ENCODE peak calls at places on chromosomes 7 and 10, in four cellular contexts. W, A, Z and X are unnamed samples.

GRCh38 chr7:7274782-7275181 is 92.4 kb downstream of the C1GALT1 start:
- DNase-seq in A (no peak), Z (no peak), W (no peak), X (no peak)

GRCh38 chr10:49028639-49029038 is 86.7 kb downstream of the VSTM4 start:
- DNase-seq in Z (no peak), A (no peak), W (no peak), X (no peak)

GRCh38 chr10:102644066-102644645 is at the start of gene TRIM8:
- DNase-seq in Z (peak), A (peak), W (peak), X (peak)

GRCh38 chr7:45590679-45591057 is 16.5 kb downstream of the ADCY1 start:
- DNase-seq in Z (no peak), W (no peak), A (no peak), X (no peak)

GRCh38 chr10:117419921-117420320 is 44.7 kb upstream of the PDZD8 start:
- DNase-seq in Z (no peak), W (no peak), A (no peak), X (no peak)

GRCh38 chr7:41323811-41324210 is 379.1 kb downstream of the INHBA start:
- DNase-seq in Z (no peak), W (no peak), A (no peak), X (no peak)

GRCh38 chr7:130421685-130422084 is 19.1 kb downstream of the CEP41 start:
- DNase-seq in A (no peak), W (no peak), Z (no peak), X (no peak)

GRCh38 chr7:103598326-103598905 is 152.4 kb upstream of the SLC26A5 start:
- DNase-seq in A (no peak), Z (no peak), W (no peak), X (no peak)

GRCh38 chr7:137454169-137455166 is 110.9 kb upstream of the PTN start:
- DNase-seq in Z (peak), A (peak), W (peak), X (no peak)

GRCh38 chr10:82091413-82091812 is 216.4 kb downstream of the NRG3 start:
- DNase-seq in A (no peak), Z (no peak), W (no peak), X (no peak)

GRCh38 chr7:151863386-151864079 is 13.4 kb downstream of the PRKAG2 start:
- DNase-seq in A (peak), W (peak), Z (peak), X (peak)

GRCh38 chr7:139232893-139233292 is 1.9 kb downstream of the UBN2 start:
- DNase-seq in A (no peak), W (no peak), Z (no peak), X (no peak)

GRCh38 chr10:103982639-103983038 is 15.7 kb downstream of the SLK start:
- DNase-seq in W (peak), A (peak), Z (peak), X (peak)

GRCh38 chr10:31677198-31678138 is 251.2 kb downstream of the ARHGAP12 start:
- DNase-seq in W (no peak), Z (no peak), A (no peak), X (peak)

GRCh38 chr10:20993387-20994170 is 96.5 kb upstream of the NEBL start:
- DNase-seq in Z (no peak), A (no peak), W (no peak), X (no peak)

GRCh38 chr7:54674891-54675290 is 84.1 kb downstream of the SEC61G start:
- DNase-seq in W (no peak), Z (no peak), A (no peak), X (no peak)

GRCh38 chr7:16264036-16264435 is 157.3 kb downstream of the CRPPA start:
- DNase-seq in W (no peak), Z (no peak), A (no peak), X (no peak)

GRCh38 chr10:122219340-122219739 is 51.8 kb upstream of the BTBD16 start:
- DNase-seq in Z (no peak), A (no peak), W (no peak), X (no peak)

GRCh38 chr10:87878664-87879459 is 15.4 kb downstream of the PTEN start:
- DNase-seq in A (peak), W (no peak), Z (no peak), X (no peak)

GRCh38 chr7:127793582-127793981 is 141.6 kb downstream of the SND1 start:
- DNase-seq in Z (no peak), W (no peak), A (no peak), X (no peak)

GRCh38 chr10:90222372-90222771 is 521.0 kb downstream of the KIF20B start:
- DNase-seq in W (no peak), Z (no peak), A (no peak), X (no peak)

GRCh38 chr7:74654811-74655210 is 2.7 kb upstream of the GTF2I start:
- DNase-seq in A (no peak), W (no peak), Z (no peak), X (no peak)

GRCh38 chr7:30975257-30975899 is 11.6 kb downstream of the GHRHR start:
- DNase-seq in A (no peak), W (no peak), Z (no peak), X (no peak)

GRCh38 chr10:47308775-47309174 is 8.8 kb downstream of the GDF10 start:
- DNase-seq in Z (no peak), A (no peak), W (no peak), X (no peak)

GRCh38 chr7:131358636-131359035 is 31.0 kb downstream of the MKLN1 start:
- DNase-seq in Z (no peak), W (no peak), A (no peak), X (no peak)

GRCh38 chr10:123995461-123996131 is 97.8 kb downstream of the CHST15 start:
- DNase-seq in W (peak), Z (peak), A (no peak), X (peak)

GRCh38 chr10:111872591-111872990 is 311.0 kb downstream of the GPAM start:
- DNase-seq in W (no peak), A (no peak), Z (no peak), X (no peak)

GRCh38 chr10:103564799-103565365 is 71.4 kb downstream of the NEURL1 start:
- DNase-seq in Z (peak), W (peak), A (peak), X (peak)

GRCh38 chr7:136134503-136134902 is 157.3 kb upstream of the MTPN start:
- DNase-seq in A (no peak), Z (no peak), W (peak), X (no peak)

GRCh38 chr10:116836087-116836486 is 13.2 kb upstream of the ENO4 start:
- DNase-seq in A (no peak), W (peak), Z (no peak), X (peak)

GRCh38 chr10:1595726-1596125 is 141.6 kb downstream of the ADARB2 start:
- DNase-seq in W (no peak), Z (no peak), A (no peak), X (no peak)

GRCh38 chr7:7812112-7812511 is 93.7 kb upstream of the RPA3 start:
- DNase-seq in Z (no peak), W (no peak), A (no peak), X (no peak)

GRCh38 chr10:97538401-97538800 is 34.2 kb upstream of the ANKRD2 start:
- DNase-seq in Z (no peak), A (no peak), W (peak), X (no peak)

GRCh38 chr7:55092186-55092976 is 73.6 kb downstream of the EGFR start:
- DNase-seq in Z (no peak), W (no peak), A (no peak), X (no peak)

GRCh38 chr10:90658791-90659190 is 199.0 kb downstream of the HTR7 start:
- DNase-seq in A (no peak), W (no peak), Z (no peak), X (peak)

GRCh38 chr7:132185150-132185549 is 391.1 kb downstream of the PLXNA4 start:
- DNase-seq in Z (no peak), W (no peak), A (no peak), X (no peak)

GRCh38 chr7:13198741-13199140 is 511.3 kb downstream of the ARL4A start:
- DNase-seq in Z (no peak), W (no peak), A (no peak), X (no peak)

GRCh38 chr7:155352076-155352752 is 54.5 kb downstream of the INSIG1 start:
- DNase-seq in W (no peak), Z (no peak), A (no peak), X (no peak)

GRCh38 chr7:108093903-108094302 is 36.3 kb downstream of the LAMB4 start:
- DNase-seq in A (no peak), W (no peak), Z (no peak), X (no peak)

DNA sequence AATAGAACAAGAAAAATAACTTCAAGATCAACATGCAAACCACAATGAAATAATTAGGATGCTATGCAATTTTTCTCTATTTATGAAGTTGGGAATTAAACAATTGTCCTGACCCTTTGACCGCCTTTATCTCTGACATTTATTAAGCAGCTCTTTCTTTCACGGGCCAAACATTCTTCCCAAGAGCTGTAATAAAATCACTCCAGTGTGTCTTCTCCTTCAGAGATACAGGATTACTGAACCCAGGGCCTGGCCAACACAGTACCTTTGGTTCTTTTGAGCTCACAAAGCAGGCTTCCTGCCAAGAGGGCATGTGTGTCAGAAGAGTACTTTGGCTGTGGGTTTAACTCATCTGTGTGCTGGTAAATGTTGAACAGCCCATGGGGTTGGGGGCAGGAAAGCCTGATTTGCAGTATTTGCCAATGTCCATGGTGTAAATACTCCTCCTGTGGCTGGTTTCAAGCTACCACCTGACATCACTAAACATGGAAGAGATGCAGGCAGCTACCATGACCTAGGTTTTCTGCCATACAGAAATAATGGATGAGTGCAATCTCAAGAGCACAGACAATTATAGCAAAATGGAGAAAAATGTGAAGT is 121.7 kb downstream of the FANK1 start:
- DNase-seq in Z (no peak), A (no peak), W (no peak), X (no peak)
- TF ChIP-seq NR3C1 in Z (no peak), A (no peak), W (no peak), X (no peak)

DNA sequence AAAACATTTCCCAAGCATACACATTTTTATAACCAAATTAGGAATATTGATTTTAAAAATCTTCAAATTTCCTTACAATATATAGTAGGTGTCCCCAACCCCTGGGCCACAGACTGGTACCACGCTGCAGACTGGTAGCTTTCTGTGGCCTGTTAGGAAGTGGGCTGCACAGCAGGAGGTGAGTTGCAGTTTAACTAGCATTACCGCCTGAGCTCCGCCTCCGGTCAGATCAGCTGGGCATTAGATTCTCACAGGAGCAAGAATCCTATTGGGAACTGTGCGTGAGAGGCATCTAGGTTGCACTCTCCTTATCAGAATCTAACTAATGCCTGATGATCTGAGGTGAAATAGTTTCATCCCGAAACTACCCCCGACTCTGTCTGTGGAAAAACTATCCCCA is 62.1 kb downstream of the ZWINT start:
- DNase-seq in W (no peak), Z (no peak), A (no peak), X (peak)
- TF ChIP-seq NR3C1 in W (no peak), Z (no peak), A (no peak), X (no peak)

GRCh38 chr10:12020574-12020973 is 22.0 kb downstream of the UPF2 start:
- DNase-seq in A (no peak), Z (no peak), W (no peak), X (no peak)
- TF ChIP-seq NR3C1 in A (no peak), Z (no peak), W (no peak), X (no peak)

DNA sequence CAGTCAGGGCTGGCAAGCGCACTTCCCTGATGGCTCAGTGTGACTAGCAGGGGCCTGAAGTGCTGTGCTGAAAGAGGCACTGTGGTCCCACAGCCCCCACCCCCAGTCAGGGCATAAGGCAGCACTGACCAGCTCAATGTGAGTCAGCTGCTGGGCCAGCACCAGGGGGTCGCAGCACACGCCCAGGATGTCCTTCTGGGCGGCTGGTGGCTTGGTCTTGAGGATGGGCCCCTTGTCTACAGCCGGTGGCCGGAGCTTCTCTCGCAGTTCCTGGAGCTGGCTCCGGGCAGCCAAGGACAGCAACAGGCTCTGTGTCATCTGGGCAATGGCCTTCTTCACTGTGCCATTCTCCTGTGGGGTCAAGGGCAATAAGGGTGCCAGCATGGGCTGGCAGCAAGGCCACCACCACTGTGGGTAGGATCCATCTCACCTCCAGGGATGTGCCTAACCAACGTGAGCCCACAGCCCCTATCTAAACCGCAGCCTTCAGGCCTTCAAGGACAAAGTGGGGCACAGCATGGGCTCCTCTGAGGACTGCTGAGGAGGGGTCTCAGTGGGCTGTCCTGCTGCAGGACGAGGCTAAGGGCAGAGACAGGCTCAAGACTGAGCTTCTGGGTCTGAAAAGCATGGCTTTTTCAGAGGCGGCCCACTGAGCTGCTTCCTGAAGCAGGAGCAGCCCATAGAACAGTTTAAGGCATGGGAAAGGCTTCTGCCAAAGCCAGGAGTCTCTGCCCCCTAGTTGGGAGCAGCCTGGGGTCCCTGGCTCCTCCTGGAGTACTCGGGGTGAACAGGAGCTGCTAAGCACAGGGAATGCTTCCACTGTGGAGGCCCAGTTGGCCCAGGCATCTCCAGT is 62.5 kb downstream of the CSGALNACT2 start:
- DNase-seq in A (no peak), Z (no peak), W (no peak), X (no peak)
- TF ChIP-seq NR3C1 in A (no peak), Z (no peak), W (no peak), X (no peak)

GRCh38 chr10:132981173-132981555 is 38.8 kb upstream of the CFAP46 start:
- DNase-seq in W (no peak), A (no peak), Z (no peak), X (no peak)

GRCh38 chr10:132983250-132984007 is 41.1 kb upstream of the CFAP46 start:
- DNase-seq in A (no peak), Z (no peak), W (no peak), X (no peak)

GRCh38 chr10:132982301-132982989 is 40.1 kb upstream of the CFAP46 start:
- DNase-seq in A (no peak), W (no peak), Z (no peak), X (no peak)

GRCh38 chr10:132980426-132981172 is 38.2 kb upstream of the CFAP46 start:
- DNase-seq in A (no peak), Z (no peak), W (no peak), X (no peak)

DNA sequence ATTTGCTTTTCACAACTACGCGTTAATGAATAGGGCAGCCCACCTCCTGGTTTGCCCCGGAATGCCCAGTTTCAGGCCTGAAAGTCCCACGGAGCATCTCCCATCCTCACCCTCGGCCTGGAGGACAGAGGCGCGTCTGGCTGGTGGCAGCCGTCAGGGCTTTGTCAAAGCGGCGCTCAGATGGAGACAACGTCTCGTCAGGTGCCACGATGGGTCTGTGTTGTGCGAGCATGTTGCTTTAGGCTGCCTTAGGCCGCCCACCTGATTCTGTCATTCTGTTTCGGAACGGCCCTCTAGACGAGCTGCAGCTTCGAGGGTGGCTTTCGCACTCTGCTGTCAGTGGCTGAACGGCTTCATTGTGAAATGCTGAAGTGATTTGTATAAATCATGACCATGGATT is 39.4 kb upstream of the CFAP46 start:
- DNase-seq in W (no peak), A (no peak), Z (no peak), X (no peak)
- TF ChIP-seq NR3C1 in W (no peak), A (no peak), Z (no peak), X (no peak)

GRCh38 chr7:99674995-99675742 is 4.6 kb downstream of the CYP3A5 start:
- DNase-seq in A (no peak), W (no peak), Z (no peak), X (no peak)
- TF ChIP-seq NR3C1 in A (no peak), W (no peak), Z (no peak), X (no peak)

GRCh38 chr10:13949844-13950542 is 363.2 kb downstream of the PRPF18 start:
- DNase-seq in W (no peak), Z (no peak), A (no peak), X (no peak)
- TF ChIP-seq NR3C1 in W (no peak), Z (no peak), A (no peak), X (no peak)